ENCODE peak calls at places on chromosome 12, in five cellular contexts. J is GM23338, O is stomach, M is BJ, Z is spleen. H is an unnamed sample.

GRCh38 chr12:6946033-6946919 is 2.5 kb downstream of the C12orf57 start:
- DNase-seq in J (peak; percentile 95), O (peak; percentile 97), M (no peak), Z (peak; percentile 96), H (no peak)

GRCh38 chr12:946656-947055 is 2.8 kb downstream of the RAD52 start:
- DNase-seq in J (no peak), O (no peak), M (no peak), Z (no peak), H (no peak)

GRCh38 chr12:79187032-79187431 is 322.5 kb downstream of the SYT1 start:
- DNase-seq in J (no peak), O (no peak), M (no peak), Z (no peak), H (no peak)

GRCh38 chr12:509494-509893 is 49.8 kb downstream of the B4GALNT3 start:
- DNase-seq in J (no peak), O (peak; percentile 25), M (no peak), Z (no peak), H (no peak)

GRCh38 chr12:69354561-69355187 is 4.9 kb upstream of the YEATS4 start:
- DNase-seq in J (no peak), O (no peak), M (no peak), Z (no peak), H (no peak)

GRCh38 chr12:11601647-11602046 is 47.8 kb upstream of the ETV6 start:
- DNase-seq in J (no peak), O (no peak), M (no peak), Z (no peak), H (no peak)

GRCh38 chr12:56980268-56980667 is 22.9 kb upstream of the RDH16 start:
- DNase-seq in J (no peak), O (no peak), M (no peak), Z (no peak), H (no peak)

GRCh38 chr12:13128291-13129000 is 25.0 kb upstream of the GSG1 start:
- DNase-seq in J (no peak), O (no peak), M (peak; percentile 55), Z (no peak), H (no peak)

GRCh38 chr12:109393437-109394345 is 46.0 kb downstream of the MYO1H start:
- DNase-seq in J (peak; percentile 77), O (peak; percentile 48), M (no peak), Z (no peak), H (no peak)

GRCh38 chr12:12384601-12385321 is 27.9 kb downstream of the BORCS5 start:
- DNase-seq in J (peak; percentile 60), O (no peak), M (no peak), Z (no peak), H (no peak)

GRCh38 chr12:49347307-49348237 is 884 bp downstream of the DNAJC22 start:
- DNase-seq in J (peak; percentile 83), O (peak; percentile 91), M (no peak), Z (peak; percentile 93), H (no peak)

GRCh38 chr12:65646127-65646643 is 178.1 kb upstream of the HMGA2 start:
- DNase-seq in J (no peak), O (no peak), M (no peak), Z (no peak), H (no peak)

GRCh38 chr12:32508626-32509025 is 109.3 kb downstream of the FGD4 start:
- DNase-seq in J (no peak), O (no peak), M (no peak), Z (no peak), H (no peak)

GRCh38 chr12:68189766-68190700 is 30.5 kb upstream of the IFNG start:
- DNase-seq in J (no peak), O (no peak), M (no peak), Z (no peak), H (no peak)

GRCh38 chr12:92821142-92821541 is 108.0 kb downstream of the EEA1 start:
- DNase-seq in J (no peak), O (no peak), M (no peak), Z (no peak), H (no peak)

GRCh38 chr12:93358821-93359220 is 18.9 kb upstream of the NUDT4 start:
- DNase-seq in J (no peak), O (no peak), M (no peak), Z (no peak), H (no peak)

GRCh38 chr12:104272938-104273337 is 30.6 kb upstream of the EID3 start:
- DNase-seq in J (no peak), O (peak; percentile 50), M (no peak), Z (no peak), H (no peak)

GRCh38 chr12:51863921-51864700 is 15.6 kb upstream of the FIGNL2 start:
- DNase-seq in J (peak; percentile 94), O (no peak), M (no peak), Z (peak; percentile 69), H (no peak)

GRCh38 chr12:26198742-26199141 is 3.4 kb downstream of the SSPN start:
- DNase-seq in J (no peak), O (no peak), M (peak; percentile 13), Z (no peak), H (no peak)

GRCh38 chr12:97940629-97941028 is 478.0 kb downstream of the RMST start:
- DNase-seq in J (peak; percentile 61), O (no peak), M (no peak), Z (no peak), H (no peak)

GRCh38 chr12:97941686-97942354 is 479.2 kb downstream of the RMST start:
- DNase-seq in J (no peak), O (no peak), M (no peak), Z (no peak), H (no peak)

GRCh38 chr12:97944576-97944975 is 482.0 kb downstream of the RMST start:
- DNase-seq in J (no peak), O (no peak), M (no peak), Z (no peak), H (no peak)

GRCh38 chr12:97940105-97940504 is 477.5 kb downstream of the RMST start:
- DNase-seq in J (no peak), O (no peak), M (no peak), Z (no peak), H (no peak)

GRCh38 chr12:97943359-97943758 is 480.8 kb downstream of the RMST start:
- DNase-seq in J (peak; percentile 21), O (no peak), M (no peak), Z (no peak), H (no peak)
- TF ChIP-seq CTCF in J (peak; percentile 42), O (no peak), M (no peak), Z (no peak), H (no peak)

GRCh38 chr12:120447992-120448391 is 1.7 kb downstream of the GATC start:
- DNase-seq in J (no peak), O (no peak), M (no peak), Z (no peak), H (no peak)
- TF ChIP-seq CTCF in J (no peak), O (no peak), M (no peak), Z (no peak), H (no peak)

GRCh38 chr12:2083008-2083407 is 30.2 kb downstream of the CACNA1C start:
- DNase-seq in J (peak; percentile 25), O (no peak), M (no peak), Z (no peak), H (no peak)
- TF ChIP-seq CTCF in J (no peak), O (no peak), M (no peak), Z (no peak), H (no peak)

DNA sequence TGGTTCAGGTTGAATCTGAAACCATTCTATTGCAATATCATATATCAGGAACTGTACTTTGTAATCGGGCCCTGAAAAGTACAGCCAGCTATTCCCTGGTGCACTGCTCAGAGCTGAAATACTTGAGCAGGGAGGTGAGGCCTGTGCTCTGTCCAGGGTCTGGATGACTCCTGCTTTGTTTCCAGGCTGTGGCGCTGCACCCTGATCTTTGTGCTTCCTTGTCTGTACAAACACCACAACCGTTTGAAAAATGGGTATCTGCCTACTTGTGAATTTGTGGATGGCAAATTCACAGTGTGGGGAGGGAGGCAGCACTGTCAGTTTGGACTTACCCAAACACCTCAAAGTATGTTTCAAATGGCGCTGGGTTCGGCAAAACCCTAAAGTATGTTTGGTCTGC is 155.4 kb upstream of the FAR2 start:
- DNase-seq in J (no peak), O (no peak), M (no peak), Z (no peak), H (no peak)
- TF ChIP-seq CTCF in J (no peak), O (no peak), M (no peak), Z (no peak), H (no peak)

DNA sequence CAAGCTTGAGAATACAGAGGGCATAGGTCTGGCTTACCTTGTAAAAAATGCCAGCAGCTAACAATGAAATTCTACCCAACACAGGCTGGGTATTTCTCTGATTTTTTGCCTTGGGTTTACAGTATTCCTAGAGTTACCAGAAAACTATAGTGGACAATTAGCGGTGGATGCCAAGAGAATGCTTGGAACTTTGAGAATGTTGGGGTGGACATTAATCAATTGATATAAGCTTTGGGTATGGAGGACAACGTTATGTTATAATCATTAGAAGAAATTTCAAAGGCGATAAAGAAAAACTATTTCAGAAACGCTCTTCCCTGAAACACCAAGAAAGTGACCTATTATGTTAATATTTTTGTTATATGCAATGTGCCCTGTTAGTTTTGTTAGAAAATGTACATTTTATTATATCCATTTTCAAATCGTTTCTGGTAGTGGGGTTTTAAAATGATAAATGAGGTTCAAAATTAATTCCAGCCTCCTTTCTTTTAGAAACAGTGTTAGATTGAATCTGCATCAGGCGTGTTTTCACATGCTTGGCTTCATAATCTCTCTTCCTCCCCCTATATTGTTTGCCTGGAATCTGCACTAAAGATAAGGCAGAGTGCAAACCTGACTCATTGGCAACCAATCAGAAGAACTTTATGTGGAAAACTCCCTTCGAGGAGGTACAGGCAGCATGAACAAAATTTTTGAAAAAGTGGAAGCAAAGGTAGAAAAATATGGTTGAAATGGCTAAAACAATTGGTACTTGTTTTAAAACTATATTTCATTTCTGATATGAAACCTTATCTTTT is 1.4 kb upstream of the PTPRQ start:
- DNase-seq in J (no peak), O (no peak), M (no peak), Z (no peak), H (no peak)
- TF ChIP-seq CTCF in J (no peak), O (no peak), M (no peak), Z (no peak), H (no peak)

GRCh38 chr12:88646824-88647223 is 66.6 kb upstream of the KITLG start:
- DNase-seq in J (no peak), O (no peak), M (no peak), Z (no peak), H (no peak)
- TF ChIP-seq CTCF in J (no peak), O (no peak), M (no peak), Z (no peak), H (no peak)